ENCODE peak calls at places on chromosomes 6 and 20, in five cellular contexts. G is H1, J is neuronal stem cell, Y is H9, V is trophoblast cell. T is an unnamed sample.

GRCh38 chr20:11311659-11312058 is 606.0 kb upstream of the BTBD3 start:
- DNase-seq in G (no peak), V (no peak), Y (no peak), J (no peak), T (no peak)

GRCh38 chr20:62688855-62689460 is 19.7 kb upstream of the NTSR1 start:
- DNase-seq in J (no peak), G (no peak), V (no peak), Y (no peak), T (no peak)

GRCh38 chr6:161048636-161049035 is 57.1 kb downstream of the MAP3K4 start:
- DNase-seq in G (no peak), J (no peak), Y (no peak), V (no peak), T (no peak)

GRCh38 chr20:10954137-10954840 is 280.5 kb upstream of the JAG1 start:
- DNase-seq in V (peak; percentile 46), J (no peak), Y (no peak), G (no peak), T (no peak)

GRCh38 chr6:99349620-99350141 is at the start of gene FAXC:
- DNase-seq in Y (peak; percentile 71), J (peak; percentile 50), G (no peak), V (peak; percentile 68), T (peak; percentile 11)

GRCh38 chr20:951384-952169 is 35.4 kb upstream of the ANGPT4 start:
- DNase-seq in Y (no peak), G (no peak), V (peak; percentile 31), J (no peak), T (no peak)

GRCh38 chr6:122622404-122622938 is 12.3 kb downstream of the PKIB start:
- DNase-seq in J (no peak), G (no peak), V (no peak), Y (no peak), T (no peak)

GRCh38 chr6:43770417-43771209 is 602 bp downstream of the VEGFA start:
- DNase-seq in J (peak; percentile 51), Y (no peak), V (peak; percentile 50), G (no peak), T (peak; percentile 81)

GRCh38 chr6:140897804-140898573 is 1234.7 kb upstream of the GJE1 start:
- DNase-seq in Y (no peak), G (no peak), V (no peak), J (no peak), T (no peak)

GRCh38 chr20:57893364-57894001 is 183.7 kb upstream of the PMEPA1 start:
- DNase-seq in V (no peak), J (no peak), G (no peak), Y (no peak), T (no peak)

GRCh38 chr20:25225642-25226432 is 22.0 kb upstream of the PYGB start:
- DNase-seq in G (no peak), Y (no peak), J (no peak), V (no peak), T (no peak)

GRCh38 chr6:167443098-167443680 is 118.3 kb downstream of the TTLL2 start:
- DNase-seq in V (peak; percentile 43), Y (no peak), J (peak; percentile 46), G (no peak), T (no peak)

GRCh38 chr6:71457883-71458282 is 169.3 kb downstream of the OGFRL1 start:
- DNase-seq in V (no peak), J (no peak), G (no peak), Y (no peak), T (no peak)

GRCh38 chr6:1604347-1604990 is 5.2 kb upstream of the FOXC1 start:
- DNase-seq in Y (peak; percentile 78), V (peak; percentile 88), G (no peak), J (peak; percentile 85), T (no peak)

GRCh38 chr20:57811373-57812020 is 101.7 kb upstream of the PMEPA1 start:
- DNase-seq in V (no peak), J (peak; percentile 5), Y (no peak), G (no peak), T (no peak)

GRCh38 chr6:84551797-84552196 is 212.6 kb downstream of the TBX18 start:
- DNase-seq in Y (no peak), J (no peak), V (no peak), G (no peak), T (no peak)

GRCh38 chr6:18053071-18053475 is 65.6 kb upstream of the KIF13A start:
- DNase-seq in J (no peak), G (no peak), V (peak; percentile 83), Y (no peak), T (peak; percentile 33)

GRCh38 chr6:100210138-100210872 is 216.3 kb upstream of the MCHR2 start:
- DNase-seq in J (peak; percentile 53), Y (no peak), V (no peak), G (no peak), T (no peak)

GRCh38 chr6:18371010-18371409 is 16.1 kb upstream of the RNF144B start:
- DNase-seq in V (no peak), G (no peak), J (no peak), Y (no peak), T (no peak)

GRCh38 chr20:46695888-46696287 is 6.6 kb upstream of the TP53RK start:
- DNase-seq in Y (no peak), G (no peak), V (no peak), J (no peak), T (peak; percentile 91)

GRCh38 chr6:73079611-73079955 is 145.7 kb downstream of the KHDC1L start:
- DNase-seq in J (no peak), Y (no peak), G (no peak), V (no peak), T (peak; percentile 55)

DNA sequence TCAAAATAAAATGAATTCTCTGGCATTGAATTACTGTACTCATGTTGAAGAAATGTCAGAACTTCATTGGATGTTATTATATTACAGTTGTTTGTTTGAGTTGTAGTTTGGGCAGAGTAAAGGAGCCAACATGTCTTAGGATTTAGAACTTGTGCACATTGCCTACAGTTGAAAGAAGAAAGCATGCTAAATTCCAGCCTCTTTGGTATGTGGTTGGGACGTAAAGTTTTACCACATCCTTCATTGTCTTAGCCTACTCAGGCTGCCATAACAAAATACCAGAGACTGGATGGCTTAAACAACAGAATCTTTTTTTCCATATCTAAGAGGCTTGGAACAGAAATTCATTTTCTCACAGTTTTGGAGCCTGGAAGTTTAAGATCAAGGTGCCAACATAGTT is 42.4 kb downstream of the HFE start:
- DNase-seq in G (no peak), V (peak; percentile 57), Y (no peak), J (no peak), T (no peak)
- H2BK120ac ChIP-seq in G (no peak overlapping the region), V (no peak overlapping the region), Y (no peak overlapping the region), J (no peak overlapping the region), T (no peak overlapping the region)

DNA sequence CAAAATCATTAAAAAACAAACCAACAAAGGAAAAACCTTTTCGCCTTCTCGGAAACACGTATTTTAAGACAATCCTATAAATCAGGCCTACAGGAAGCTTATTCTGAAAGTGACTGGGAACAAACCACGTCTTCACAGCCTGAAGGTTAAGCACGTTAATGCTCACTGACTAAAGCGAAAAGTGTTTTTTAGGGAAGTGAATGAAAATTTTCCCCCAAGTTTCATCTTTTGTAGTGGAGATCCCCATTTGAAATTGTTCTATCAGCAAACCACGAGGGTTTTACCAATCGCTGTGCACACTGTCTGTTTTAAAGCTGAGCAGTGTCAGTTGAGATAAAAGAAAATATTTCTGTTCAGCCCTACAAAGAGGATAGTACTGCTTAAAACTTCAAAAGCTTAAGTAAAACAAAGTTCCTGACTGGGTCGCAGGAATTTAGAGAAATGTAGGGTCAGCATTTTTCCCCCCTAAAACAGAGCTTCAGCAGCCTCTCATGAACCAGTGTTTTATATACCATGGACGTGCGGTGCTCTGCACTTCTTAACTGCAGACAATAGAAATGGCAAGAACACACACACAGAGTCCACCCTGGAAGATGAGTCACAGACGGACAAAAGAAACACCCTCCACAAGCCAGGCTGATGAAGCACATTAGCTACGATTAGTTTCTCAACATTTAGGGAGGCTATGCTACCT is 34.9 kb downstream of the SLC22A23 start:
- DNase-seq in J (no peak), V (peak; percentile 47), Y (no peak), G (no peak), T (peak; percentile 56)
- H2BK12ac ChIP-seq in J (no peak overlapping the region), V (no peak overlapping the region), Y (no peak overlapping the region), G (peak overlapping the region; percentile 62), T (no peak overlapping the region)

GRCh38 chr6:169457762-169458161 is 204.1 kb upstream of the THBS2 start:
- DNase-seq in V (no peak), Y (no peak), G (no peak), J (no peak), T (no peak)

GRCh38 chr6:169454204-169454871 is 200.7 kb upstream of the THBS2 start:
- DNase-seq in J (no peak), V (peak; percentile 93), G (no peak), Y (no peak), T (peak; percentile 22)

GRCh38 chr6:169454872-169455204 is 201.2 kb upstream of the THBS2 start:
- DNase-seq in G (no peak), V (no peak), J (no peak), Y (no peak), T (no peak)

GRCh38 chr6:169455470-169455869 is 201.8 kb upstream of the THBS2 start:
- DNase-seq in V (no peak), Y (no peak), G (no peak), J (no peak), T (no peak)

DNA sequence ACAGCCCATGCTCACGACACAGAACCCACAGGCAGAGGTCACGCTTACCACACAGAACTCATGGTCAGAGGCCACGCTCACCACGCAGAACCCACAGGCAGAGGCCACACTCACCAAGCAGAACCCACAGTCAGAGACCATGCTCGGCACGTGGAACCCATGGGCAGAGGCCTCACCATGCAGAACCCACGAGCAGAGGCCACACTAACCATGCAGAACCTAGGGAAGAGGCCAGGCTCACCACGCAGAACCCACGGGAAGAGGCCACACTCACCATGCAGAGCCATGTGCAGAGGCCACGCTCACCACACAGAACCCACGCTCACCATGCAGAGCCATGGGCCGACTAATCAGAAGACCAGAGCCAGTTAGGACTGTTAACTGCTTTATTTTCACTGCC is 203.2 kb upstream of the THBS2 start:
- DNase-seq in J (no peak), G (no peak), V (no peak), Y (no peak), T (no peak)
- H3K23ac ChIP-seq in J (peak overlapping the region; percentile 29), G (no peak overlapping the region), V (no peak overlapping the region), Y (no peak overlapping the region), T (no peak overlapping the region)

GRCh38 chr6:103858003-103858402 is 1001.7 kb downstream of the HACE1 start:
- DNase-seq in Y (no peak), J (no peak), G (no peak), V (no peak), T (no peak)
- H2BK120ac ChIP-seq in Y (no peak overlapping the region), J (no peak overlapping the region), G (no peak overlapping the region), V (no peak overlapping the region), T (no peak overlapping the region)

GRCh38 chr6:135583256-135583758 is 85.8 kb upstream of the AHI1 start:
- DNase-seq in J (no peak), G (no peak), V (no peak), Y (no peak), T (no peak)

GRCh38 chr6:135586844-135587243 is 89.3 kb upstream of the AHI1 start:
- DNase-seq in G (no peak), J (no peak), Y (no peak), V (no peak), T (peak; percentile 12)

GRCh38 chr6:135581211-135581610 is 83.7 kb upstream of the AHI1 start:
- DNase-seq in J (no peak), V (no peak), Y (no peak), G (no peak), T (no peak)

GRCh38 chr6:135592276-135592675 is 94.7 kb upstream of the AHI1 start:
- DNase-seq in G (no peak), Y (no peak), V (no peak), J (no peak), T (no peak)

GRCh38 chr6:135586388-135586787 is 88.8 kb upstream of the AHI1 start:
- DNase-seq in V (no peak), Y (no peak), J (no peak), G (no peak), T (no peak)
- H2BK12ac ChIP-seq in V (no peak overlapping the region), Y (no peak overlapping the region), J (no peak overlapping the region), G (no peak overlapping the region), T (no peak overlapping the region)